ENCODE peak calls at places on chromosome 22, in five cellular contexts. L, G, I, U and W are unnamed samples.

GRCh38 chr22:49918911-49919881 is 762 bp downstream of the CRELD2 start:
- DNase-seq in L (no peak), U (no peak), I (no peak), G (no peak), W (no peak)

GRCh38 chr22:31681625-31682345 is 19.8 kb upstream of the PISD start:
- DNase-seq in G (no peak), L (no peak), U (peak; percentile 63), I (no peak), W (no peak)

GRCh38 chr22:38793721-38794466 is at the start of gene DNAL4:
- DNase-seq in I (peak; percentile 99), L (peak; percentile 95), G (peak; percentile 96), U (peak; percentile 99), W (peak; percentile 95)

GRCh38 chr22:38126928-38127668 is 16.6 kb upstream of the BAIAP2L2 start:
- DNase-seq in G (no peak), U (no peak), I (no peak), L (peak; percentile 90), W (no peak)

GRCh38 chr22:45804986-45805325 is 133.3 kb downstream of the ATXN10 start:
- DNase-seq in I (peak; percentile 12), G (peak; percentile 89), L (no peak), U (no peak), W (no peak)

GRCh38 chr22:43825651-43826050 is 13.5 kb upstream of the EFCAB6 start:
- DNase-seq in G (no peak), U (no peak), L (no peak), I (no peak), W (no peak)

GRCh38 chr22:36383110-36383581 is 4.6 kb downstream of the MYH9 start:
- DNase-seq in U (no peak), G (no peak), I (peak; percentile 47), L (peak; percentile 68), W (no peak)

GRCh38 chr22:50105529-50106100 is 15.8 kb downstream of the MOV10L1 start:
- DNase-seq in L (peak; percentile 64), U (no peak), I (peak; percentile 38), G (no peak), W (no peak)

GRCh38 chr22:36929621-36930020 is 16.2 kb downstream of the CSF2RB start:
- DNase-seq in U (no peak), I (no peak), L (no peak), G (no peak), W (no peak)

GRCh38 chr22:36352775-36353507 is 34.8 kb downstream of the MYH9 start:
- DNase-seq in L (no peak), I (peak; percentile 90), G (peak; percentile 78), U (peak; percentile 76), W (peak; percentile 80)

GRCh38 chr22:22548910-22549309 is 10.2 kb downstream of the PRAME start:
- DNase-seq in U (no peak), L (no peak), I (no peak), G (no peak), W (no peak)

GRCh38 chr22:50553310-50553709 is 7.6 kb downstream of the KLHDC7B start:
- DNase-seq in L (no peak), I (no peak), U (no peak), G (no peak), W (no peak)

GRCh38 chr22:50613291-50613981 is 12.8 kb downstream of the MAPK8IP2 start:
- DNase-seq in L (peak; percentile 82), G (no peak), U (peak; percentile 73), I (no peak), W (peak; percentile 67)

GRCh38 chr22:41175546-41175945 is 29.6 kb upstream of the L3MBTL2 start:
- DNase-seq in U (no peak), L (no peak), I (peak; percentile 26), G (no peak), W (no peak)

GRCh38 chr22:31639640-31640039 is 22.4 kb downstream of the PISD start:
- DNase-seq in G (no peak), U (no peak), L (no peak), I (no peak), W (no peak)

GRCh38 chr22:37354271-37355069 is 72.2 kb downstream of the CYTH4 start:
- DNase-seq in I (no peak), L (no peak), G (no peak), U (no peak), W (no peak)

GRCh38 chr22:42769574-42770447 is 49.1 kb upstream of the A4GALT start:
- DNase-seq in L (peak; percentile 50), U (peak; percentile 80), G (peak; percentile 51), I (peak; percentile 62), W (peak; percentile 82)

GRCh38 chr22:23621082-23621780 is 10.9 kb downstream of the DRICH1 start:
- DNase-seq in I (no peak), U (no peak), L (no peak), G (no peak), W (no peak)

GRCh38 chr22:30301995-30302809 is 12.9 kb upstream of the CASTOR1 start:
- DNase-seq in I (no peak), L (no peak), G (no peak), U (no peak), W (peak; percentile 78)

GRCh38 chr22:22955866-22956535 is 68.4 kb downstream of the IGLL5 start:
- DNase-seq in I (peak; percentile 43), G (peak; percentile 59), U (peak; percentile 85), L (peak; percentile 98), W (peak; percentile 42)

GRCh38 chr22:38949889-38950405 is 7.5 kb upstream of the APOBEC3A start:
- DNase-seq in L (no peak), G (no peak), U (no peak), I (no peak), W (no peak)

GRCh38 chr22:39514373-39514973 is 5.9 kb upstream of the ATF4 start:
- DNase-seq in U (peak; percentile 80), L (no peak), I (peak; percentile 41), G (no peak), W (peak; percentile 72)

GRCh38 chr22:22761606-22761962 is 117.2 kb downstream of the GGTLC2 start:
- DNase-seq in L (no peak), G (no peak), U (no peak), I (no peak), W (no peak)

GRCh38 chr22:37827056-37827455 is 3.9 kb downstream of the GALR3 start:
- DNase-seq in I (no peak), L (no peak), G (no peak), U (peak; percentile 73), W (no peak)

GRCh38 chr22:38316340-38317236 is 645 bp downstream of the CSNK1E start:
- DNase-seq in U (peak; percentile 79), G (peak; percentile 38), L (peak; percentile 51), I (peak; percentile 70), W (peak; percentile 78)

GRCh38 chr22:24325105-24325757 is 54.6 kb downstream of the SPECC1L start:
- DNase-seq in G (peak; percentile 70), L (peak; percentile 37), I (peak; percentile 87), U (no peak), W (no peak)

GRCh38 chr22:29311468-29312217 is 3.9 kb downstream of the RASL10A start:
- DNase-seq in G (no peak), U (no peak), L (no peak), I (no peak), W (peak; percentile 80)

GRCh38 chr22:37254206-37254866 is 10.3 kb upstream of the RAC2 start:
- DNase-seq in U (no peak), L (no peak), G (peak; percentile 24), I (peak; percentile 76), W (no peak)

GRCh38 chr22:39284142-39284980 is 35.1 kb downstream of the RPL3 start:
- DNase-seq in L (no peak), U (no peak), I (no peak), G (no peak), W (no peak)

GRCh38 chr22:45548991-45549736 is 46.5 kb downstream of the FBLN1 start:
- DNase-seq in U (no peak), L (peak; percentile 49), I (no peak), G (peak; percentile 88), W (no peak)

GRCh38 chr22:33922268-33922667 is 2.0 kb upstream of the LARGE1 start:
- DNase-seq in U (peak; percentile 53), L (no peak), I (no peak), G (no peak), W (peak; percentile 36)

GRCh38 chr22:29693671-29694070 is 26.1 kb upstream of the CABP7 start:
- DNase-seq in L (no peak), U (peak; percentile 48), G (no peak), I (no peak), W (no peak)

GRCh38 chr22:39449708-39450107 is 7.1 kb upstream of the MGAT3 start:
- DNase-seq in G (no peak), I (no peak), L (no peak), U (no peak), W (no peak)

GRCh38 chr22:26302726-26303125 is 126.3 kb upstream of the ASPHD2 start:
- DNase-seq in I (no peak), U (no peak), L (no peak), G (no peak), W (no peak)

GRCh38 chr22:38347944-38348750 is 30.9 kb upstream of the CSNK1E start:
- DNase-seq in G (no peak), I (no peak), L (no peak), U (no peak), W (no peak)

GRCh38 chr22:32837803-32838202 is 36.3 kb downstream of the TIMP3 start:
- DNase-seq in I (no peak), U (no peak), G (no peak), L (no peak), W (no peak)
- H3K27ac ChIP-seq in I (no peak overlapping the region), U (no peak overlapping the region), G (no peak overlapping the region), L (no peak overlapping the region), W (peak overlapping the region; percentile 78)

DNA sequence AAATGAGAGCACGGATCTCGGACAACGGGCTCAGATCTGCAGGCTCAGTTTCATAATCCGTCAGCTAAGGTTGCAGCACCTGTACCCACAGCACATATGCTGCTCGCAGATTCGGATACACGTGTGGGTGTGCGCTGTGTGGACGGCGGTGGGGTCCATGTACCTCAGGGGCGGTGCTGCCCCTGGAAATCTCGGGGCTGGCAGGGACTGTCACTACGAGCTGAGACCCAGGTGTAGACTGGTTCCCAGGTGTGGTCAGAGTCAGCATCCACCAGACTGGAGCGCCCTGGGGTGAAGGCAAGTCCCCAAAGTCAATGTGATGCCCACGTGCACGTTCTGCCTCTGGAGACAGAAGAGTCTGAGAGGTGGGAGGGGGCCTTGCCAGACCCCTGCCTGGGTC is 989.3 kb downstream of the BRD1 start:
- DNase-seq in L (no peak), U (no peak), I (no peak), G (no peak), W (no peak)
- TF ChIP-seq POLR2A in L (no peak), U (no peak), I (no peak), G (no peak), W (no peak)

GRCh38 chr22:32823024-32823730 is 21.7 kb downstream of the TIMP3 start:
- DNase-seq in I (no peak), L (peak; percentile 61), U (peak; percentile 57), G (peak; percentile 64), W (no peak)
- TF ChIP-seq CTCF in I (no peak), L (peak; percentile 51), U (no peak), G (peak; percentile 43), W (peak; percentile 27)

GRCh38 chr22:27461470-27461869 is 340.1 kb downstream of the MN1 start:
- DNase-seq in I (no peak), G (peak; percentile 58), U (no peak), L (no peak), W (no peak)

GRCh38 chr22:27463121-27463520 is 338.4 kb downstream of the MN1 start:
- DNase-seq in G (no peak), I (no peak), U (no peak), L (no peak), W (no peak)

GRCh38 chr22:27462190-27462589 is 339.4 kb downstream of the MN1 start:
- DNase-seq in U (no peak), L (no peak), G (no peak), I (no peak), W (no peak)

GRCh38 chr22:27459955-27460354 is 341.6 kb downstream of the MN1 start:
- DNase-seq in L (no peak), I (no peak), G (no peak), U (no peak), W (no peak)

GRCh38 chr22:27460596-27461347 is 340.8 kb downstream of the MN1 start:
- DNase-seq in U (peak; percentile 34), I (no peak), G (no peak), L (no peak), W (peak; percentile 38)
- H3K27ac ChIP-seq in U (no peak overlapping the region), I (no peak overlapping the region), G (peak overlapping the region; percentile 71), L (no peak overlapping the region), W (no peak overlapping the region)